ENCODE peak calls at places on chromosomes 3 and 15, in eight cellular contexts. Q is HCT116; P is HCEC 1CT; J is stimulated activated CD4-positive, alpha-beta T cell treated with anti-CD3 and anti-CD28 coated beads, Interleukin-2, amount 100 ng/mL, for 4 hours; A is choroid plexus epithelial cell; L is T follicular helper cell; U is sigmoid colon; B is NCI-H226. G is an unnamed sample.

GRCh38 chr15:51765751-51766150 is 14.4 kb downstream of the TMOD2 start:
- DNase-seq in A (no peak), L (no peak), J (no peak), B (no peak), U (no peak), P (no peak), Q (no peak), G (no peak)

GRCh38 chr15:40063563-40064011 is 24.6 kb upstream of the SRP14 start:
- DNase-seq in Q (no peak), L (no peak), J (no peak), P (peak), B (no peak), U (no peak), A (peak), G (peak)

GRCh38 chr3:184229424-184230080 is at the start of gene VWA5B2:
- DNase-seq in U (no peak), J (peak), P (no peak), A (peak), B (peak), Q (peak), L (peak), G (peak)

GRCh38 chr15:26891448-26891881 is 24.6 kb downstream of the GABRA5 start:
- DNase-seq in L (no peak), A (peak), U (no peak), Q (no peak), J (no peak), B (no peak), P (peak), G (no peak)

GRCh38 chr3:128231596-128231995 is 78.3 kb downstream of the EEFSEC start:
- DNase-seq in P (no peak), L (no peak), Q (no peak), J (no peak), U (no peak), B (no peak), A (no peak), G (no peak)

GRCh38 chr15:89785064-89785770 is 9.1 kb downstream of the MESP2 start:
- DNase-seq in P (no peak), Q (no peak), U (no peak), A (no peak), J (no peak), B (no peak), L (no peak), G (peak)

GRCh38 chr3:14846481-14846880 is 27.7 kb downstream of the FGD5 start:
- DNase-seq in J (no peak), A (no peak), Q (no peak), U (peak), P (no peak), B (no peak), L (no peak), G (no peak)

GRCh38 chr15:41994772-41995475 is 22.6 kb upstream of the EHD4 start:
- DNase-seq in L (no peak), P (no peak), Q (no peak), B (no peak), A (no peak), U (no peak), J (no peak), G (no peak)

GRCh38 chr3:8505621-8506020 is 4.0 kb downstream of the LMCD1 start:
- DNase-seq in A (no peak), U (no peak), B (no peak), J (no peak), L (no peak), P (no peak), Q (no peak), G (no peak)

GRCh38 chr3:141686477-141687280 is 51.4 kb upstream of the RNF7 start:
- DNase-seq in L (no peak), U (peak), P (peak), J (no peak), A (peak), Q (no peak), B (peak), G (peak)

GRCh38 chr3:14210843-14211594 is 32.4 kb downstream of the LSM3 start:
- DNase-seq in B (no peak), J (no peak), Q (no peak), U (no peak), L (no peak), A (no peak), P (peak), G (no peak)

GRCh38 chr3:195110647-195111321 is 160.2 kb downstream of the XXYLT1 start:
- DNase-seq in Q (no peak), A (peak), U (peak), L (no peak), B (no peak), J (no peak), P (no peak), G (peak)

GRCh38 chr15:33641069-33641468 is 327.2 kb upstream of the CHRM5 start:
- DNase-seq in A (no peak), B (no peak), J (no peak), L (no peak), U (no peak), P (no peak), Q (no peak), G (no peak)

GRCh38 chr3:8576841-8577553 is 67.6 kb downstream of the SSUH2 start:
- DNase-seq in U (no peak), P (peak), Q (no peak), J (no peak), B (no peak), A (peak), L (no peak), G (peak)

GRCh38 chr3:128992926-128993460 is 883 bp downstream of the CFAP92 start:
- DNase-seq in U (peak), P (no peak), Q (no peak), A (no peak), B (no peak), L (no peak), J (no peak), G (no peak)

G was measured in trophoblast cell.